ENCODE peak calls at places on chromosomes 4 and X, in four cellular contexts. Z is left ventricle myocardium superior; M is stimulated activated CD4-positive, alpha-beta T cell treated with anti-CD3 and anti-CD28 coated beads, Interleukin-4, amount 100 ng/mL, for 4 hours; X is epithelial cell of esophagus. D is an unnamed sample.

GRCh38 chr4:84379881-84380618 is 119.0 kb downstream of the NKX6-1 start:
- DNase-seq in X (peak; percentile 78), M (no peak), Z (no peak), D (no peak)

GRCh38 chr4:4860803-4861591 is 1.5 kb downstream of the MSX1 start:
- DNase-seq in X (no peak), M (no peak), Z (peak; percentile 52), D (peak; percentile 76)

GRCh38 chr4:106898621-106899230 is 137.4 kb downstream of the DKK2 start:
- DNase-seq in Z (no peak), X (peak; percentile 75), M (no peak), D (peak; percentile 61)

GRCh38 chr4:76067652-76068286 is 6.7 kb upstream of the ART3 start:
- DNase-seq in M (peak; percentile 61), Z (peak; percentile 64), X (peak; percentile 79), D (peak; percentile 76)

GRCh38 chrX:99301990-99302389 is 1108.1 kb downstream of the PCDH19 start:
- DNase-seq in X (peak; percentile 13), M (no peak), Z (no peak), D (no peak)

GRCh38 chr4:83132065-83132464 is 17.5 kb upstream of the PLAC8 start:
- DNase-seq in X (no peak), M (no peak), Z (no peak), D (no peak)

GRCh38 chr4:2462218-2462991 is 6.5 kb upstream of the RNF4 start:
- DNase-seq in X (peak; percentile 69), M (peak; percentile 63), Z (peak; percentile 86), D (peak; percentile 68)

GRCh38 chr4:14339715-14340114 is 662.6 kb upstream of the CPEB2 start:
- DNase-seq in Z (no peak), X (no peak), M (no peak), D (no peak)

GRCh38 chr4:68735106-68735505 is 64.7 kb upstream of the UGT2B15 start:
- DNase-seq in M (no peak), Z (no peak), X (no peak), D (no peak)

GRCh38 chr4:173526034-173526482 is 4.0 kb downstream of the HAND2 start:
- DNase-seq in X (no peak), M (no peak), Z (no peak), D (no peak)

GRCh38 chr4:56386091-56386490 is 1.2 kb downstream of the AASDH start:
- DNase-seq in Z (no peak), M (no peak), X (no peak), D (no peak)

GRCh38 chr4:24850669-24851068 is 55.3 kb downstream of the SOD3 start:
- DNase-seq in X (peak; percentile 79), M (no peak), Z (no peak), D (no peak)

GRCh38 chrX:115579327-115579726 is 18.4 kb downstream of the PLS3 start:
- DNase-seq in Z (no peak), M (no peak), X (peak; percentile 45), D (no peak)

GRCh38 chr4:56655627-56656345 is 25.3 kb downstream of the HOPX start:
- DNase-seq in Z (peak; percentile 36), X (peak; percentile 29), M (no peak), D (peak; percentile 30)

GRCh38 chrX:115561605-115562491 is 874 bp downstream of the PLS3 start:
- DNase-seq in Z (peak; percentile 62), X (peak; percentile 34), M (no peak), D (peak; percentile 28)

GRCh38 chr4:78693777-78694456 is 82.2 kb upstream of the BMP2K start:
- DNase-seq in X (no peak), M (no peak), Z (no peak), D (no peak)

GRCh38 chr4:122010610-122011009 is 58.8 kb upstream of the TRPC3 start:
- DNase-seq in Z (no peak), X (peak; percentile 67), M (no peak), D (no peak)

GRCh38 chr4:143076723-143077122 is 108.0 kb upstream of the USP38 start:
- DNase-seq in M (no peak), Z (no peak), X (no peak), D (no peak)

GRCh38 chr4:100849319-100849718 is 331.5 kb upstream of the EMCN start:
- DNase-seq in Z (no peak), X (no peak), M (no peak), D (no peak)

GRCh38 chr4:2288051-2288541 is 26.2 kb upstream of the MXD4 start:
- DNase-seq in X (no peak), Z (no peak), M (no peak), D (no peak)

GRCh38 chr4:8099981-8100464 is 58.6 kb downstream of the ABLIM2 start:
- DNase-seq in M (no peak), Z (no peak), X (no peak), D (no peak)